ENCODE peak calls at places on chromosomes 3 and 15, in eight cellular contexts. One of them, this sample, is unnamed.

GRCh38 chr15:78695046-78695671 is 54.1 kb upstream of the CHRNB4 start:
- DNase-seq in tibial nerve: no peak
- DNase-seq in body of pancreas: no peak
- DNase-seq in transverse colon: no peak
- DNase-seq in right lobe of liver: no peak
- DNase-seq in esophagus squamous epithelium: no peak
- DNase-seq in esophagus muscularis mucosa: peak
- DNase-seq in sigmoid colon: no peak
- DNase-seq in this sample: no peak

GRCh38 chr15:39092354-39092753 is 488.5 kb upstream of the THBS1 start:
- DNase-seq in tibial nerve: no peak
- DNase-seq in body of pancreas: no peak
- DNase-seq in transverse colon: no peak
- DNase-seq in right lobe of liver: no peak
- DNase-seq in esophagus squamous epithelium: no peak
- DNase-seq in esophagus muscularis mucosa: no peak
- DNase-seq in sigmoid colon: no peak
- DNase-seq in this sample: no peak

GRCh38 chr3:171219258-171219657 is 192.7 kb upstream of the SLC2A2 start:
- DNase-seq in tibial nerve: no peak
- DNase-seq in body of pancreas: no peak
- DNase-seq in transverse colon: no peak
- DNase-seq in right lobe of liver: no peak
- DNase-seq in esophagus squamous epithelium: no peak
- DNase-seq in esophagus muscularis mucosa: no peak
- DNase-seq in sigmoid colon: no peak
- DNase-seq in this sample: no peak

GRCh38 chr3:122355612-122356011 is 27.4 kb downstream of the MIX23 start:
- DNase-seq in tibial nerve: no peak
- DNase-seq in body of pancreas: no peak
- DNase-seq in transverse colon: no peak
- DNase-seq in right lobe of liver: no peak
- DNase-seq in esophagus squamous epithelium: no peak
- DNase-seq in esophagus muscularis mucosa: no peak
- DNase-seq in sigmoid colon: no peak
- DNase-seq in this sample: no peak

GRCh38 chr3:119826714-119827113 is 44.8 kb downstream of the NR1I2 start:
- DNase-seq in tibial nerve: no peak
- DNase-seq in body of pancreas: no peak
- DNase-seq in transverse colon: no peak
- DNase-seq in right lobe of liver: no peak
- DNase-seq in esophagus squamous epithelium: no peak
- DNase-seq in esophagus muscularis mucosa: no peak
- DNase-seq in sigmoid colon: no peak
- DNase-seq in this sample: no peak

GRCh38 chr3:5078151-5078550 is 43.9 kb upstream of the ARL8B start:
- DNase-seq in tibial nerve: no peak
- DNase-seq in body of pancreas: no peak
- DNase-seq in transverse colon: no peak
- DNase-seq in right lobe of liver: no peak
- DNase-seq in esophagus squamous epithelium: no peak
- DNase-seq in esophagus muscularis mucosa: no peak
- DNase-seq in sigmoid colon: peak
- DNase-seq in this sample: peak

GRCh38 chr15:62404194-62404985 is 239.3 kb upstream of the C2CD4B start:
- DNase-seq in tibial nerve: no peak
- DNase-seq in body of pancreas: no peak
- DNase-seq in transverse colon: no peak
- DNase-seq in right lobe of liver: no peak
- DNase-seq in esophagus squamous epithelium: no peak
- DNase-seq in esophagus muscularis mucosa: no peak
- DNase-seq in sigmoid colon: no peak
- DNase-seq in this sample: no peak

GRCh38 chr3:8663177-8664061 is 18.8 kb upstream of the SSUH2 start:
- DNase-seq in tibial nerve: peak
- DNase-seq in body of pancreas: peak
- DNase-seq in transverse colon: peak
- DNase-seq in right lobe of liver: peak
- DNase-seq in esophagus squamous epithelium: no peak
- DNase-seq in esophagus muscularis mucosa: no peak
- DNase-seq in sigmoid colon: no peak
- DNase-seq in this sample: peak

GRCh38 chr3:187994221-187995085 is 159.5 kb upstream of the LPP start:
- DNase-seq in tibial nerve: no peak
- DNase-seq in body of pancreas: no peak
- DNase-seq in transverse colon: no peak
- DNase-seq in right lobe of liver: no peak
- DNase-seq in esophagus squamous epithelium: no peak
- DNase-seq in esophagus muscularis mucosa: no peak
- DNase-seq in sigmoid colon: no peak
- DNase-seq in this sample: no peak

GRCh38 chr15:89790661-89791060 is 14.5 kb downstream of the MESP2 start:
- DNase-seq in tibial nerve: no peak
- DNase-seq in body of pancreas: no peak
- DNase-seq in transverse colon: no peak
- DNase-seq in right lobe of liver: no peak
- DNase-seq in esophagus squamous epithelium: no peak
- DNase-seq in esophagus muscularis mucosa: no peak
- DNase-seq in sigmoid colon: no peak
- DNase-seq in this sample: no peak

GRCh38 chr3:27596920-27597319 is 112.7 kb upstream of the SLC4A7 start:
- DNase-seq in tibial nerve: no peak
- DNase-seq in body of pancreas: no peak
- DNase-seq in transverse colon: no peak
- DNase-seq in right lobe of liver: no peak
- DNase-seq in esophagus squamous epithelium: no peak
- DNase-seq in esophagus muscularis mucosa: no peak
- DNase-seq in sigmoid colon: no peak
- DNase-seq in this sample: no peak

GRCh38 chr3:107745354-107745753 is 222.6 kb downstream of the BBX start:
- DNase-seq in tibial nerve: no peak
- DNase-seq in body of pancreas: no peak
- DNase-seq in transverse colon: no peak
- DNase-seq in right lobe of liver: no peak
- DNase-seq in esophagus squamous epithelium: no peak
- DNase-seq in esophagus muscularis mucosa: no peak
- DNase-seq in sigmoid colon: no peak
- DNase-seq in this sample: no peak

GRCh38 chr15:93213281-93213680 is 124.3 kb upstream of the RGMA start:
- DNase-seq in tibial nerve: no peak
- DNase-seq in body of pancreas: no peak
- DNase-seq in transverse colon: no peak
- DNase-seq in right lobe of liver: no peak
- DNase-seq in esophagus squamous epithelium: no peak
- DNase-seq in esophagus muscularis mucosa: no peak
- DNase-seq in sigmoid colon: no peak
- DNase-seq in this sample: no peak

GRCh38 chr3:87900061-87900460 is 158.7 kb downstream of the CGGBP1 start:
- DNase-seq in tibial nerve: no peak
- DNase-seq in body of pancreas: no peak
- DNase-seq in transverse colon: no peak
- DNase-seq in right lobe of liver: no peak
- DNase-seq in esophagus squamous epithelium: no peak
- DNase-seq in esophagus muscularis mucosa: no peak
- DNase-seq in sigmoid colon: no peak
- DNase-seq in this sample: no peak

GRCh38 chr3:45496550-45496949 is 98.0 kb upstream of the LIMD1 start:
- DNase-seq in tibial nerve: no peak
- DNase-seq in body of pancreas: no peak
- DNase-seq in transverse colon: no peak
- DNase-seq in right lobe of liver: no peak
- DNase-seq in esophagus squamous epithelium: no peak
- DNase-seq in esophagus muscularis mucosa: no peak
- DNase-seq in sigmoid colon: no peak
- DNase-seq in this sample: no peak

GRCh38 chr3:195352895-195353488 is 82.0 kb upstream of the XXYLT1 start:
- DNase-seq in tibial nerve: no peak
- DNase-seq in body of pancreas: no peak
- DNase-seq in transverse colon: no peak
- DNase-seq in right lobe of liver: no peak
- DNase-seq in esophagus squamous epithelium: no peak
- DNase-seq in esophagus muscularis mucosa: no peak
- DNase-seq in sigmoid colon: no peak
- DNase-seq in this sample: no peak

GRCh38 chr3:77247063-77247462 is 207.2 kb downstream of the ROBO2 start:
- DNase-seq in tibial nerve: no peak
- DNase-seq in body of pancreas: no peak
- DNase-seq in transverse colon: no peak
- DNase-seq in right lobe of liver: no peak
- DNase-seq in esophagus squamous epithelium: no peak
- DNase-seq in esophagus muscularis mucosa: no peak
- DNase-seq in sigmoid colon: no peak
- DNase-seq in this sample: no peak

GRCh38 chr3:51706021-51706485 is 815 bp upstream of the GRM2 start:
- DNase-seq in tibial nerve: no peak
- DNase-seq in body of pancreas: no peak
- DNase-seq in transverse colon: no peak
- DNase-seq in right lobe of liver: peak
- DNase-seq in esophagus squamous epithelium: no peak
- DNase-seq in esophagus muscularis mucosa: no peak
- DNase-seq in sigmoid colon: no peak
- DNase-seq in this sample: no peak

DNA sequence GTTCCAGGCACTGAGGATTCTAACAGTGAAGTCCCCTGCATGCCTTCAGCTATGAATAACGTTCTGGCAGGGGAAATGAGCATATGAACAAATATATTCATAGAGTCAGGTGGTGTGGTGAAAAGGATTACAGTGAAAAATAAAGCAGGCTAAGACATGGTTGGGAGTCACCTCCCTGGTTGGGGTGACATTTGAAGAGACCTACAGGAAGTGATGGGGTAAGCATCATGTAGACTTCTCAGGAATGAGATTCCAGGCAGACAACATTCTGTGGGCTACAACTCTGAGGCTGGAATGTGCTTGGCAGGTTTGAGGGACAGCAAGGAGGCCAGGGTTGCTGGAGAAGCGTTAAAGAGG is 15.0 kb downstream of the FRMD4B start:
- DNase-seq in tibial nerve: no peak
- DNase-seq in body of pancreas: no peak
- DNase-seq in transverse colon: no peak
- DNase-seq in right lobe of liver: no peak
- DNase-seq in esophagus squamous epithelium: no peak
- DNase-seq in esophagus muscularis mucosa: no peak
- DNase-seq in sigmoid colon: no peak
- DNase-seq in this sample: no peak
- H3K4me3 ChIP-seq in tibial nerve: no peak
- H3K4me3 ChIP-seq in body of pancreas: no peak
- H3K4me3 ChIP-seq in transverse colon: no peak
- H3K4me3 ChIP-seq in right lobe of liver: no peak
- H3K4me3 ChIP-seq in esophagus squamous epithelium: no peak
- H3K4me3 ChIP-seq in esophagus muscularis mucosa: no peak
- H3K4me3 ChIP-seq in sigmoid colon: no peak
- H3K4me3 ChIP-seq in this sample: no peak

DNA sequence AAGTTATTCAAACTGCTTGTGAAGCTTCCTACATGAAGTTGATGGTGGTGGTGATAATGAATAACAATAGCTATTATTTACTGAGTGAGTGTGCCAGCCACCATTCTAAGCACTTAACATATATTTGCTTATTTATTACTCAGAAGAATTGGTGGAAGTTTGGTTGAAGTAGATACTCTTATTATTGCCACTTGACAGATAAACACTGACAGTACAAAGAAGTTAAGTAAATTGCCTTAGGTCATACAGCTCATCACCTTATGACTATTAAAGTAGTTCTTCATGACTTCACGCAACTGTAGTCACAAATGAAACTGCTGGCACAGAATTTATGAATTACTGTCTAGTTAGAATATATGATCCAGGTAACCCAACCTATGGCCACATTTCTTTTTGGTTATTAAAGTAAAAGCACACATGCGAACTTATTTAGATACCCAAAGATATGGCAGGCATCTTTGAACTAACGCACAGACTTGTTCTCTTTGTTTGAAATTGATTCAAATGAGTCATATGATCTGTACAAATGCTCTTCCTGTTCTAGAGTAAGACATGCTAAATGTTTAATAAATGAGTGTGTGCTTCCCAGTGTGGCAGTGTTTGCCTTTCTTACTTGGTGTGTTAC is 99.8 kb upstream of the NR2F2 start:
- DNase-seq in tibial nerve: no peak
- DNase-seq in body of pancreas: no peak
- DNase-seq in transverse colon: no peak
- DNase-seq in right lobe of liver: no peak
- DNase-seq in esophagus squamous epithelium: no peak
- DNase-seq in esophagus muscularis mucosa: no peak
- DNase-seq in sigmoid colon: no peak
- DNase-seq in this sample: no peak
- TF ChIP-seq POLR2A in tibial nerve: no peak
- TF ChIP-seq POLR2A in body of pancreas: no peak
- TF ChIP-seq POLR2A in transverse colon: no peak
- TF ChIP-seq POLR2A in right lobe of liver: no peak
- TF ChIP-seq POLR2A in esophagus squamous epithelium: no peak
- TF ChIP-seq POLR2A in esophagus muscularis mucosa: no peak
- TF ChIP-seq POLR2A in sigmoid colon: no peak
- TF ChIP-seq POLR2A in this sample: no peak

GRCh38 chr3:11060500-11061251 is 68.1 kb downstream of the SLC6A1 start:
- DNase-seq in tibial nerve: peak
- DNase-seq in body of pancreas: peak
- DNase-seq in transverse colon: peak
- DNase-seq in right lobe of liver: peak
- DNase-seq in esophagus squamous epithelium: no peak
- DNase-seq in esophagus muscularis mucosa: no peak
- DNase-seq in sigmoid colon: peak
- DNase-seq in this sample: peak
- H3K4me3 ChIP-seq in tibial nerve: peak
- H3K4me3 ChIP-seq in body of pancreas: no peak
- H3K4me3 ChIP-seq in transverse colon: no peak
- H3K4me3 ChIP-seq in right lobe of liver: no peak
- H3K4me3 ChIP-seq in esophagus squamous epithelium: no peak
- H3K4me3 ChIP-seq in esophagus muscularis mucosa: peak
- H3K4me3 ChIP-seq in sigmoid colon: peak
- H3K4me3 ChIP-seq in this sample: no peak

GRCh38 chr3:115784739-115785571 is 161.6 kb downstream of the GAP43 start:
- DNase-seq in tibial nerve: no peak
- DNase-seq in body of pancreas: no peak
- DNase-seq in transverse colon: no peak
- DNase-seq in right lobe of liver: no peak
- DNase-seq in esophagus squamous epithelium: no peak
- DNase-seq in esophagus muscularis mucosa: no peak
- DNase-seq in sigmoid colon: no peak
- DNase-seq in this sample: no peak
- TF ChIP-seq POLR2A in tibial nerve: no peak
- TF ChIP-seq POLR2A in body of pancreas: no peak
- TF ChIP-seq POLR2A in transverse colon: no peak
- TF ChIP-seq POLR2A in right lobe of liver: no peak
- TF ChIP-seq POLR2A in esophagus squamous epithelium: no peak
- TF ChIP-seq POLR2A in esophagus muscularis mucosa: no peak
- TF ChIP-seq POLR2A in sigmoid colon: no peak
- TF ChIP-seq POLR2A in this sample: no peak

DNA sequence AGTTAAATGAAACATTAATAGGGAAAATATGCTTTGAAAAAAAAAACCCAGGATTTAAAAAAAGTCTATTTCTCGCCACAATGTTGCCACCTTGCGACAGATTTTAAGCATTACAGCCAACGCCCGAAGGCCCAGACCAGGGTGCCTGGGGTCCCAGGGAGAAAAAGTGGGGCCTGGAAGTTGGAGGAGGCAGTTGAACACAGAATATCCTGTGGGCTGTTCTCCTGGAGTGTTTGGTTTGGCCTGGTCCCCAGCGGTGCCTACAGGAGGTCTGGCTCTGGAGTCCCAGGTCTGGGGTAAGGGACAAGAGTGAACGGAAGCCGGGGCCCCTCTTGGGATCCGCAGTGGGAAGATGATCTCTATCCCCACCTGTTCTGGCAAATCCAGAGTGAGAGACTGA is 3.4 kb downstream of the RNU6-1 start:
- DNase-seq in tibial nerve: no peak
- DNase-seq in body of pancreas: peak
- DNase-seq in transverse colon: peak
- DNase-seq in right lobe of liver: no peak
- DNase-seq in esophagus squamous epithelium: no peak
- DNase-seq in esophagus muscularis mucosa: no peak
- DNase-seq in sigmoid colon: peak
- DNase-seq in this sample: peak
- H3K4me3 ChIP-seq in tibial nerve: peak
- H3K4me3 ChIP-seq in body of pancreas: no peak
- H3K4me3 ChIP-seq in transverse colon: peak
- H3K4me3 ChIP-seq in right lobe of liver: peak
- H3K4me3 ChIP-seq in esophagus squamous epithelium: peak
- H3K4me3 ChIP-seq in esophagus muscularis mucosa: peak
- H3K4me3 ChIP-seq in sigmoid colon: peak
- H3K4me3 ChIP-seq in this sample: peak

This sample was measured in Peyer's patch.